ENCODE peak calls at places on chromosomes 5 and 9, in nine cellular contexts. S is tibial artery; F is lower lobe of right lung; I is A549; N is H9; H is CD4-positive, alpha-beta T cell; U is CD8-positive, alpha-beta T cell; R is lung; A is pancreas. V is an unnamed sample.

GRCh38 chr5:175710361-175710760 is 52.5 kb downstream of the HRH2 start:
- DNase-seq in S (peak; percentile 64), F (no peak), I (no peak), N (no peak), H (peak; percentile 19), U (peak; percentile 43), R (no peak), A (no peak), V (no peak)

GRCh38 chr9:92645041-92645440 is 24.9 kb downstream of the IPPK start:
- DNase-seq in S (no peak), F (no peak), I (no peak), N (peak; percentile 6), H (peak; percentile 22), U (no peak), R (no peak), A (no peak), V (no peak)

GRCh38 chr5:181221792-181222629 is 1.1 kb upstream of the TRIM41 start:
- DNase-seq in S (peak; percentile 98), F (peak; percentile 91), I (peak; percentile 98), N (peak; percentile 97), H (peak; percentile 99), U (peak; percentile 99), R (peak; percentile 91), A (peak; percentile 95), V (no peak)

GRCh38 chr9:115883467-115884329 is 269.9 kb upstream of the PAPPA start:
- DNase-seq in S (no peak), F (no peak), I (peak; percentile 88), N (peak; percentile 55), H (no peak), U (no peak), R (no peak), A (no peak), V (no peak)

GRCh38 chr5:180668835-180669596 is 19.6 kb upstream of the FLT4 start:
- DNase-seq in S (no peak), F (no peak), I (no peak), N (no peak), H (no peak), U (no peak), R (no peak), A (no peak), V (no peak)

GRCh38 chr9:4600363-4600762 is 61.7 kb upstream of the PLPP6 start:
- DNase-seq in S (no peak), F (no peak), I (no peak), N (no peak), H (no peak), U (no peak), R (no peak), A (no peak), V (no peak)

GRCh38 chr5:142102980-142103379 is 5.6 kb upstream of the NDFIP1 start:
- DNase-seq in S (no peak), F (no peak), I (no peak), N (no peak), H (no peak), U (no peak), R (no peak), A (no peak), V (no peak)

GRCh38 chr5:95925939-95926338 is 35.7 kb downstream of the ELL2 start:
- DNase-seq in S (no peak), F (no peak), I (no peak), N (no peak), H (no peak), U (no peak), R (no peak), A (no peak), V (no peak)

GRCh38 chr5:141223112-141223783 is at the start of gene PCDHB14:
- DNase-seq in S (no peak), F (no peak), I (peak; percentile 36), N (peak; percentile 70), H (no peak), U (no peak), R (no peak), A (no peak), V (no peak)

GRCh38 chr5:53257806-53258373 is 148.3 kb upstream of the MOCS2 start:
- DNase-seq in S (no peak), F (no peak), I (no peak), N (no peak), H (no peak), U (no peak), R (no peak), A (no peak), V (no peak)

GRCh38 chr5:167065784-167066183 is 1225.7 kb upstream of the WWC1 start:
- DNase-seq in S (no peak), F (no peak), I (no peak), N (no peak), H (no peak), U (no peak), R (no peak), A (no peak), V (no peak)

GRCh38 chr5:176538985-176539384 is 1.8 kb upstream of the RNF44 start:
- DNase-seq in S (no peak), F (no peak), I (no peak), N (no peak), H (no peak), U (no peak), R (no peak), A (no peak), V (no peak)

GRCh38 chr5:14447958-14448881 is 133.4 kb upstream of the OTULINL start:
- DNase-seq in S (no peak), F (no peak), I (no peak), N (no peak), H (no peak), U (no peak), R (no peak), A (no peak), V (no peak)

GRCh38 chr5:149938272-149938671 is 6.3 kb downstream of the PDE6A start:
- DNase-seq in S (no peak), F (no peak), I (peak; percentile 91), N (no peak), H (no peak), U (no peak), R (peak; percentile 52), A (peak; percentile 37), V (no peak)

GRCh38 chr9:28456886-28457285 is 883.6 kb upstream of the C9orf72 start:
- DNase-seq in S (no peak), F (no peak), I (no peak), N (no peak), H (no peak), U (no peak), R (no peak), A (no peak), V (no peak)

GRCh38 chr9:106921989-106922388 is 59.0 kb downstream of the ZNF462 start:
- DNase-seq in S (no peak), F (no peak), I (no peak), N (no peak), H (no peak), U (no peak), R (no peak), A (no peak), V (no peak)

DNA sequence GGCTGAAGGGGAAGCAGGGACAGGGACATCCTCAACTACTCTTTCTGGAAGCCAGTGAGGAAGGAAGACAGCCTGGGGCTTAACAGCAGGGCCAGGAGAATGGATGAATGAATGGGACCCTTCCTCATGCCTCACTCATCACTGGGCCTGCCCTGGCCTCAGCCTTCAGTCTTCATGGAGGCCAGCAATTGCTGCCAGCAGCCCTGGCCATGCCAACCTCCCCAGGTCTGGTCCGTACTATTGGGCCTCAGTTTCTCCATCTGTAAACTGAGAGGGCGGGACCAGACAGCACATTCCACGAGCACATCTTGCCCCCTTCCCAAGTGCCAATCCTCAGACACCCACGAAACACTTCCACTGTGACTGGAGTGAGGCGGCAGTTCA is 1.1 kb upstream of the RALGDS start:
- DNase-seq in S (no peak), F (no peak), I (no peak), N (no peak), H (no peak), U (no peak), R (no peak), A (no peak), V (no peak)
- H3K27ac ChIP-seq in S (peak overlapping the region; percentile 79), F (peak overlapping the region; percentile 83), I (no peak overlapping the region), N (no peak overlapping the region), H (peak overlapping the region; percentile 75), U (peak overlapping the region; percentile 66), R (peak overlapping the region; percentile 87), A (peak overlapping the region; percentile 55), V (peak overlapping the region; percentile 94)

DNA sequence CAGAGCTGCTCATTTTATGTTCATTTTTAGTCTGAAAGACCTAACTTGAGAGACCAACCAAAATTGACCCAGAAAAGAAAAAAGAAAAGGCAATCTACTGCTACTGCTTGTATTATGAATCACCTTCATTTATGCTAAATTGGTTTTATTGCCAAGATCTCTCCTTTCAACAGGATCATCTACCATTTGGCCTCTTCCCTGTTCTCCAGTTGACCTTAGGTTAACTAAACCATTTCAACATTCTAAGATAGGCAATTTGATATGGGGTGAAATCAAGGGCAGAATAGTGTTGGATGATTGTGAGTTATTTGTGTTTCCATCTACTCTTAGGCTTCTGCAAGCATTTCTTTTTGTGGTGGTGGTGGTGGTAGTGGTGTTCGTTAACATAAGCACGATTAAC is 48.3 kb upstream of the POU4F3 start:
- DNase-seq in S (no peak), F (no peak), I (peak; percentile 5), N (no peak), H (no peak), U (no peak), R (no peak), A (no peak), V (no peak)
- H3K27ac ChIP-seq in S (no peak overlapping the region), F (no peak overlapping the region), I (no peak overlapping the region), N (no peak overlapping the region), H (no peak overlapping the region), U (no peak overlapping the region), R (no peak overlapping the region), A (no peak overlapping the region), V (no peak overlapping the region)

DNA sequence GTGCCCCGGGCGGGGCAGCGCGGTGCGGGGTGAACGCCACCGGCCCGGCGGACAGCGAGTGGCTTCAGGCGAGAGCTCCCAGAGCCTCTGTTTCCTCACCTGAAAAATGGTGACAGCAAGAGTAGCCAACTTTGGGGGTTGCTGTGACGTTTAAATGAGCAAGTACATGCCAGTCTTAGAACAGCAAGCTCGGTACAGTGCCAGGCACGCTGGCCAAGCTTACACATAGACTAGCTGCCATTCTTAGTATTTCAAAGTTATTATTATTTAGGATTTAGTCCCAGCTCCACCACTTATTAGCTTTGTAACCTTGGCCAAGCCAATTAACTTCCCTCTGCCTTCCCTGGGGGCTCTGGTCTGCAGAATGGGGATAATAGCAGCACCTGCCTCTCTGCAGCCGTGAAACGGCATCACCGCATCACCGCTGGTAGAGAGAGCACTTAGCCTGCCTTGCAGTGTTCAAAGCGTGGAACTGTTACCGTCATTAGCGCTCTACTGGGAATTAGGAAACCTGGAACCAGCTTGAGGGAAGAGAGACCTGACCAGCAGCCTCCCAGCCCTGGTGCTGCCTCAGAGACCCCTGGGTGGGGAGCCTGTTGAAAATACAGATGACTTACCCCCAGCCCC is at the start of gene C9orf50:
- DNase-seq in S (no peak), F (no peak), I (no peak), N (no peak), H (no peak), U (no peak), R (no peak), A (no peak), V (no peak)
- H3K27ac ChIP-seq in S (peak within 1 kb of the TSS; percentile 54), F (peak within 1 kb of the TSS; percentile 20), I (peak within 1 kb of the TSS; percentile 98), N (no peak within 1 kb of the TSS), H (no peak within 1 kb of the TSS), U (no peak within 1 kb of the TSS), R (no peak within 1 kb of the TSS), A (no peak within 1 kb of the TSS), V (peak within 1 kb of the TSS; percentile 1)

GRCh38 chr9:68472119-68472518 is 68.6 kb downstream of the TMEM252 start:
- DNase-seq in S (no peak), F (no peak), I (no peak), N (no peak), H (no peak), U (no peak), R (no peak), A (no peak), V (no peak)
- H3K27ac ChIP-seq in S (no peak overlapping the region), F (no peak overlapping the region), I (no peak overlapping the region), N (no peak overlapping the region), H (no peak overlapping the region), U (no peak overlapping the region), R (no peak overlapping the region), A (no peak overlapping the region), V (no peak overlapping the region)

V was measured in substantia nigra.